ENCODE peak calls at places on chromosomes 13 and 19, in nine cellular contexts. One of them, this sample, is unnamed.

GRCh38 chr19:50025794-50026549 is at the start of gene ZNF473:
- DNase-seq in endodermal cell: peak
- DNase-seq in adrenal gland: peak
- DNase-seq in SK-N-SH: peak
- DNase-seq in A549: peak
- DNase-seq in PC-9: peak
- DNase-seq in HL-60: peak
- DNase-seq in BJ: no peak
- DNase-seq in coronary artery: peak
- DNase-seq in this sample: peak

GRCh38 chr19:45959517-45960025 is 14.1 kb downstream of the NOVA2 start:
- DNase-seq in endodermal cell: no peak
- DNase-seq in adrenal gland: no peak
- DNase-seq in SK-N-SH: no peak
- DNase-seq in A549: no peak
- DNase-seq in PC-9: no peak
- DNase-seq in HL-60: no peak
- DNase-seq in BJ: no peak
- DNase-seq in coronary artery: no peak
- DNase-seq in this sample: no peak

GRCh38 chr13:113798200-113798811 is 39.3 kb downstream of the TMEM255B start:
- DNase-seq in endodermal cell: no peak
- DNase-seq in adrenal gland: no peak
- DNase-seq in SK-N-SH: no peak
- DNase-seq in A549: no peak
- DNase-seq in PC-9: no peak
- DNase-seq in HL-60: no peak
- DNase-seq in BJ: no peak
- DNase-seq in coronary artery: no peak
- DNase-seq in this sample: no peak

GRCh38 chr13:99956473-99957349 is 14.9 kb downstream of the ZIC5 start:
- DNase-seq in endodermal cell: peak
- DNase-seq in adrenal gland: no peak
- DNase-seq in SK-N-SH: peak
- DNase-seq in A549: no peak
- DNase-seq in PC-9: no peak
- DNase-seq in HL-60: no peak
- DNase-seq in BJ: no peak
- DNase-seq in coronary artery: peak
- DNase-seq in this sample: no peak

GRCh38 chr19:5786593-5787551 is 2.3 kb upstream of the PRR22 start:
- DNase-seq in endodermal cell: no peak
- DNase-seq in adrenal gland: no peak
- DNase-seq in SK-N-SH: no peak
- DNase-seq in A549: no peak
- DNase-seq in PC-9: no peak
- DNase-seq in HL-60: no peak
- DNase-seq in BJ: no peak
- DNase-seq in coronary artery: no peak
- DNase-seq in this sample: no peak

GRCh38 chr13:35496011-35496410 is 19.5 kb upstream of the MAB21L1 start:
- DNase-seq in endodermal cell: no peak
- DNase-seq in adrenal gland: no peak
- DNase-seq in SK-N-SH: no peak
- DNase-seq in A549: no peak
- DNase-seq in PC-9: no peak
- DNase-seq in HL-60: no peak
- DNase-seq in BJ: no peak
- DNase-seq in coronary artery: no peak
- DNase-seq in this sample: no peak

GRCh38 chr13:50014404-50014803 is 840 bp upstream of the KCNRG start:
- DNase-seq in endodermal cell: no peak
- DNase-seq in adrenal gland: no peak
- DNase-seq in SK-N-SH: no peak
- DNase-seq in A549: no peak
- DNase-seq in PC-9: no peak
- DNase-seq in HL-60: no peak
- DNase-seq in BJ: no peak
- DNase-seq in coronary artery: no peak
- DNase-seq in this sample: no peak

GRCh38 chr13:40522234-40522633 is 144.2 kb downstream of the FOXO1 start:
- DNase-seq in endodermal cell: no peak
- DNase-seq in adrenal gland: no peak
- DNase-seq in SK-N-SH: no peak
- DNase-seq in A549: no peak
- DNase-seq in PC-9: no peak
- DNase-seq in HL-60: no peak
- DNase-seq in BJ: no peak
- DNase-seq in coronary artery: no peak
- DNase-seq in this sample: no peak

GRCh38 chr19:11377237-11377636 is 2.8 kb downstream of the SWSAP1 start:
- DNase-seq in endodermal cell: no peak
- DNase-seq in adrenal gland: peak
- DNase-seq in SK-N-SH: no peak
- DNase-seq in A549: peak
- DNase-seq in PC-9: peak
- DNase-seq in HL-60: peak
- DNase-seq in BJ: peak
- DNase-seq in coronary artery: no peak
- DNase-seq in this sample: peak

GRCh38 chr19:7224205-7224833 is 69.9 kb downstream of the INSR start:
- DNase-seq in endodermal cell: no peak
- DNase-seq in adrenal gland: peak
- DNase-seq in SK-N-SH: no peak
- DNase-seq in A549: no peak
- DNase-seq in PC-9: no peak
- DNase-seq in HL-60: no peak
- DNase-seq in BJ: no peak
- DNase-seq in coronary artery: no peak
- DNase-seq in this sample: peak

GRCh38 chr13:86051134-86052103 is 252.2 kb upstream of the SLITRK6 start:
- DNase-seq in endodermal cell: peak
- DNase-seq in adrenal gland: no peak
- DNase-seq in SK-N-SH: no peak
- DNase-seq in A549: peak
- DNase-seq in PC-9: peak
- DNase-seq in HL-60: no peak
- DNase-seq in BJ: no peak
- DNase-seq in coronary artery: no peak
- DNase-seq in this sample: no peak

DNA sequence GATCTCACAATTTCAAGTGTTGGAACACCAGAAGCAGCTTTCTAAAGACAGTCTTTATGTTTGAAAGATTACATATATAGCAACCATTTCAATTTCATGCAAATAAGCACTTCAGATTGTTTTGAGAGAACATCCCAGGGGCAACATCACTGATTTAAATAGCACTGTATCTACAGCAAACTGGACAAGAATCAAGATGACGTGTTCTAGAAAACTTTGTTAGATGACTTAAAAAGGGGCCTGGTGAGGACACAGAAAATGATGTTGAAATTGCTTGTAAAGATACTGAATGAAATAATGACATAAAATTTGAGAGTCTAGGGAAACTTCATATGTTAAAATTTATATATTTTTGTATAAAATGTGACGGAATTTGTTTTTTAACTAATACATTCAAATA is 277.1 kb downstream of the KLF12 start:
- DNase-seq in endodermal cell: no peak
- DNase-seq in adrenal gland: no peak
- DNase-seq in SK-N-SH: no peak
- DNase-seq in A549: no peak
- DNase-seq in PC-9: no peak
- DNase-seq in HL-60: no peak
- DNase-seq in BJ: no peak
- DNase-seq in coronary artery: no peak
- DNase-seq in this sample: no peak
- H3K4me3 ChIP-seq in endodermal cell: no peak
- H3K4me3 ChIP-seq in adrenal gland: no peak
- H3K4me3 ChIP-seq in SK-N-SH: no peak
- H3K4me3 ChIP-seq in A549: no peak
- H3K4me3 ChIP-seq in PC-9: no peak
- H3K4me3 ChIP-seq in HL-60: no peak
- H3K4me3 ChIP-seq in BJ: no peak
- H3K4me3 ChIP-seq in coronary artery: no peak
- H3K4me3 ChIP-seq in this sample: no peak

GRCh38 chr13:111395511-111396393 is 75.3 kb downstream of the TEX29 start:
- DNase-seq in endodermal cell: peak
- DNase-seq in adrenal gland: no peak
- DNase-seq in SK-N-SH: no peak
- DNase-seq in A549: no peak
- DNase-seq in PC-9: no peak
- DNase-seq in HL-60: no peak
- DNase-seq in BJ: no peak
- DNase-seq in coronary artery: peak
- DNase-seq in this sample: no peak

GRCh38 chr13:111393221-111393790 is 72.9 kb downstream of the TEX29 start:
- DNase-seq in endodermal cell: peak
- DNase-seq in adrenal gland: no peak
- DNase-seq in SK-N-SH: no peak
- DNase-seq in A549: no peak
- DNase-seq in PC-9: no peak
- DNase-seq in HL-60: no peak
- DNase-seq in BJ: no peak
- DNase-seq in coronary artery: peak
- DNase-seq in this sample: no peak

GRCh38 chr13:111396457-111396856 is 76.0 kb downstream of the TEX29 start:
- DNase-seq in endodermal cell: peak
- DNase-seq in adrenal gland: no peak
- DNase-seq in SK-N-SH: no peak
- DNase-seq in A549: no peak
- DNase-seq in PC-9: no peak
- DNase-seq in HL-60: no peak
- DNase-seq in BJ: no peak
- DNase-seq in coronary artery: peak
- DNase-seq in this sample: no peak

GRCh38 chr13:111397202-111397880 is 76.9 kb downstream of the TEX29 start:
- DNase-seq in endodermal cell: peak
- DNase-seq in adrenal gland: no peak
- DNase-seq in SK-N-SH: no peak
- DNase-seq in A549: no peak
- DNase-seq in PC-9: no peak
- DNase-seq in HL-60: no peak
- DNase-seq in BJ: no peak
- DNase-seq in coronary artery: peak
- DNase-seq in this sample: no peak

DNA sequence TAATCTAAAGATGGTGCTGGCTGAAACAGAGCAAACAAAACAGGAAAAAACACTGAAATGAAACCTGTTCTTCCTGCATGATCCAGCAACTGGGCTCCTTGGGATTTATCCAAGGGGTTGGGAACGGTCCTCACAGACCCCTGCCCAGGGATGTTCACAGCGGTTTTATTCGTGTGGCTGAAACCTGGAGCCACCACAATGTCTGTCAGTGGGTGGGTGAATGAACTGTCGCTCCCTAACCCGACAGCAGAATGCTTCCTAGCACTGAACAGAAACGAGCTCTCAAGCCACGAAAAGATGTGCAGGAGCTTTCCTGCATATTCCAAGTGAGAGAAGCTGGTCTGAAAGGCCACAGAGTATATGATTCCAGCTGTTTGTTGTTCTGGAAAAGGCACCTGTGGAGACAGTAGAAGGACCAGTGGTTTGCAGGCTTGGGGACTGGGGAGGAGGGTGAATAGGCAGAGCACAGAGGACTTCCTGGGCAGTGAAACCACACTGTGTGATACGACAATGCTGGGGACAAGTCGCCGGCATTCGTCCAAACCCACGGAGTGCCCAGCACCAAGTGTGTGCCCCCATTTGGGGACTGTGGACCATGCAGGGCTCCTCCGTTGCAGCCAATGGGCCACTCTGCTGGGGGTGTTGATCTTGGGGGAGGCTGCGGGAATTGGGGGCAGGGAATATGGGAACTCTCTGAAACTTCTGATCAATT is 73.9 kb downstream of the TEX29 start:
- DNase-seq in endodermal cell: peak
- DNase-seq in adrenal gland: no peak
- DNase-seq in SK-N-SH: no peak
- DNase-seq in A549: no peak
- DNase-seq in PC-9: no peak
- DNase-seq in HL-60: no peak
- DNase-seq in BJ: no peak
- DNase-seq in coronary artery: peak
- DNase-seq in this sample: no peak
- TF ChIP-seq CTCF in endodermal cell: no peak
- TF ChIP-seq CTCF in adrenal gland: no peak
- TF ChIP-seq CTCF in SK-N-SH: no peak
- TF ChIP-seq CTCF in A549: no peak
- TF ChIP-seq CTCF in PC-9: no peak
- TF ChIP-seq CTCF in HL-60: no peak
- TF ChIP-seq CTCF in BJ: no peak
- TF ChIP-seq CTCF in coronary artery: no peak
- TF ChIP-seq CTCF in this sample: no peak

GRCh38 chr19:2462635-2463421 is 6.1 kb upstream of the LMNB2 start:
- DNase-seq in endodermal cell: peak
- DNase-seq in adrenal gland: peak
- DNase-seq in SK-N-SH: peak
- DNase-seq in A549: peak
- DNase-seq in PC-9: peak
- DNase-seq in HL-60: no peak
- DNase-seq in BJ: peak
- DNase-seq in coronary artery: peak
- DNase-seq in this sample: peak
- H3K4me3 ChIP-seq in endodermal cell: peak
- H3K4me3 ChIP-seq in adrenal gland: peak
- H3K4me3 ChIP-seq in SK-N-SH: peak
- H3K4me3 ChIP-seq in A549: peak
- H3K4me3 ChIP-seq in PC-9: peak
- H3K4me3 ChIP-seq in HL-60: no peak
- H3K4me3 ChIP-seq in BJ: peak
- H3K4me3 ChIP-seq in coronary artery: peak
- H3K4me3 ChIP-seq in this sample: peak

DNA sequence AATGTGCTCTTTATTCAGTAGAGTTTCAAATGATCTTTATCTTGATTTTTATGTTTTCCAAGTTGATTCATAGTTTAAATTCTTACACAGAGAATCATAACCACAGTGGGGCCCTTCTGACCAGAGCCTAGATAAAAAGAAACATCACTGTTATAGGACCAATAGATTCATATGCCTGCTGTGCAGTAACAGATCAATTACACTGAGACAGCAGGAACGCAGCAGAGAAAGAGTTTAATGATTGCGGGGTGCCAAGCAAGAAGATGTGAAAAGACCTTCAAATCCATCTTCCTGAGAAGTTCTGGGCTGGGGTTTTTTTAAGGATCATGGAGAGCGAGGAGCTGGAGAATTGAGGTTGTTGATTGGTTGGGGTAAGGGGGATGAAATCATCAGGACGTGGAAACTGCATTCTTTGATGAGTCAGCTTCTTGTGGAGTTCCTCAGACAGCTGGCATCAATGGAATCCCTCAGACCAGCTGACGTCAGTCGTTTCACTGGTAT is 346.6 kb downstream of the TBC1D4 start:
- DNase-seq in endodermal cell: no peak
- DNase-seq in adrenal gland: no peak
- DNase-seq in SK-N-SH: no peak
- DNase-seq in A549: peak
- DNase-seq in PC-9: no peak
- DNase-seq in HL-60: no peak
- DNase-seq in BJ: peak
- DNase-seq in coronary artery: no peak
- DNase-seq in this sample: peak
- TF ChIP-seq CTCF in endodermal cell: no peak
- TF ChIP-seq CTCF in adrenal gland: no peak
- TF ChIP-seq CTCF in SK-N-SH: no peak
- TF ChIP-seq CTCF in A549: no peak
- TF ChIP-seq CTCF in PC-9: no peak
- TF ChIP-seq CTCF in HL-60: no peak
- TF ChIP-seq CTCF in BJ: no peak
- TF ChIP-seq CTCF in coronary artery: no peak
- TF ChIP-seq CTCF in this sample: no peak

GRCh38 chr13:32941368-32941767 is 74.9 kb upstream of the KL start:
- DNase-seq in endodermal cell: no peak
- DNase-seq in adrenal gland: no peak
- DNase-seq in SK-N-SH: no peak
- DNase-seq in A549: no peak
- DNase-seq in PC-9: no peak
- DNase-seq in HL-60: no peak
- DNase-seq in BJ: no peak
- DNase-seq in coronary artery: no peak
- DNase-seq in this sample: no peak
- H3K4me3 ChIP-seq in endodermal cell: no peak
- H3K4me3 ChIP-seq in adrenal gland: no peak
- H3K4me3 ChIP-seq in SK-N-SH: no peak
- H3K4me3 ChIP-seq in A549: no peak
- H3K4me3 ChIP-seq in PC-9: no peak
- H3K4me3 ChIP-seq in HL-60: no peak
- H3K4me3 ChIP-seq in BJ: no peak
- H3K4me3 ChIP-seq in coronary artery: no peak
- H3K4me3 ChIP-seq in this sample: no peak

This sample was measured in fibroblast of mammary gland.